ENCODE peak calls at places on chromosome 18, in nine cellular contexts. Q is activated CD4-positive, CD25-positive, alpha-beta regulatory T cell treated with anti-CD3 and anti-CD28 coated beads, Interleukin-2, amount 50 U/mL, for 16 hours; A is EL; J is NCI-H524; D is effector CD4-positive, alpha-beta T cell; H is endothelial cell; L is caudate nucleus; Z is NCI-H226; O is midbrain. B is an unnamed sample.

GRCh38 chr18:23718243-23718720 is 29.0 kb downstream of the LAMA3 start:
- DNase-seq in Q (no peak), A (peak), J (no peak), D (no peak), H (no peak), L (no peak), Z (peak), O (no peak), B (no peak)

GRCh38 chr18:673317-673716 is 15.9 kb downstream of the TYMS start:
- DNase-seq in Q (no peak), A (no peak), J (no peak), D (no peak), H (no peak), L (no peak), Z (no peak), O (no peak), B (no peak)

GRCh38 chr18:74166397-74166796 is 18.1 kb downstream of the TIMM21 start:
- DNase-seq in Q (no peak), A (no peak), J (no peak), D (no peak), H (no peak), L (no peak), Z (no peak), O (no peak), B (no peak)

GRCh38 chr18:36634573-36635216 is 194.1 kb downstream of the TPGS2 start:
- DNase-seq in Q (no peak), A (peak), J (no peak), D (no peak), H (no peak), L (no peak), Z (no peak), O (no peak), B (no peak)

GRCh38 chr18:6605115-6605869 is 124.2 kb upstream of the ARHGAP28 start:
- DNase-seq in Q (no peak), A (no peak), J (no peak), D (no peak), H (no peak), L (no peak), Z (no peak), O (no peak), B (no peak)

GRCh38 chr18:26215247-26215970 is 10.8 kb upstream of the TAF4B start:
- DNase-seq in Q (peak), A (no peak), J (no peak), D (peak), H (no peak), L (no peak), Z (no peak), O (no peak), B (no peak)

GRCh38 chr18:30271716-30272115 is 770.8 kb downstream of the DSC3 start:
- DNase-seq in Q (no peak), A (no peak), J (peak), D (no peak), H (no peak), L (no peak), Z (no peak), O (no peak), B (no peak)

GRCh38 chr18:57768557-57769326 is 34.4 kb downstream of the ATP8B1 start:
- DNase-seq in Q (no peak), A (peak), J (no peak), D (no peak), H (no peak), L (no peak), Z (no peak), O (no peak), B (no peak)

GRCh38 chr18:54849683-54850082 is 21.4 kb downstream of the RAB27B start:
- DNase-seq in Q (no peak), A (no peak), J (no peak), D (no peak), H (no peak), L (no peak), Z (no peak), O (no peak), B (no peak)

GRCh38 chr18:48828201-48828580 is 122.6 kb downstream of the SMAD7 start:
- DNase-seq in Q (no peak), A (no peak), J (no peak), D (no peak), H (no peak), L (no peak), Z (no peak), O (no peak), B (no peak)

GRCh38 chr18:61554117-61554776 is 221.0 kb downstream of the CDH20 start:
- DNase-seq in Q (no peak), A (no peak), J (no peak), D (no peak), H (no peak), L (no peak), Z (no peak), O (no peak), B (no peak)

GRCh38 chr18:74521068-74521725 is 13.1 kb upstream of the CNDP1 start:
- DNase-seq in Q (no peak), A (no peak), J (no peak), D (no peak), H (no peak), L (no peak), Z (no peak), O (no peak), B (no peak)

GRCh38 chr18:59919026-59919425 is 19.2 kb downstream of the PMAIP1 start:
- DNase-seq in Q (no peak), A (no peak), J (no peak), D (no peak), H (no peak), L (no peak), Z (no peak), O (no peak), B (no peak)

GRCh38 chr18:11741505-11742145 is 52.6 kb downstream of the GNAL start:
- DNase-seq in Q (no peak), A (peak), J (no peak), D (no peak), H (no peak), L (no peak), Z (no peak), O (no peak), B (no peak)

GRCh38 chr18:58316400-58316942 is 272.4 kb downstream of the NEDD4L start:
- DNase-seq in Q (no peak), A (no peak), J (no peak), D (no peak), H (no peak), L (no peak), Z (no peak), O (no peak), B (no peak)

GRCh38 chr18:13437801-13438506 is 219.4 kb downstream of the LDLRAD4 start:
- DNase-seq in Q (no peak), A (no peak), J (no peak), D (peak), H (no peak), L (no peak), Z (no peak), O (no peak), B (no peak)

GRCh38 chr18:5582849-5583667 is 39.3 kb upstream of the EPB41L3 start:
- DNase-seq in Q (no peak), A (no peak), J (no peak), D (no peak), H (no peak), L (peak), Z (no peak), O (no peak), B (no peak)

GRCh38 chr18:51051105-51051712 is 21.2 kb downstream of the SMAD4 start:
- DNase-seq in Q (no peak), A (peak), J (no peak), D (peak), H (no peak), L (no peak), Z (no peak), O (peak), B (peak)

GRCh38 chr18:24273596-24273995 is 124.0 kb downstream of the OSBPL1A start:
- DNase-seq in Q (no peak), A (no peak), J (no peak), D (no peak), H (no peak), L (no peak), Z (peak), O (no peak), B (no peak)

GRCh38 chr18:23619388-23619873 is 33.1 kb upstream of the NPC1 start:
- DNase-seq in Q (no peak), A (peak), J (no peak), D (no peak), H (peak), L (no peak), Z (no peak), O (no peak), B (no peak)

GRCh38 chr18:46324556-46324955 is 220.4 kb downstream of the HAUS1 start:
- DNase-seq in Q (no peak), A (peak), J (peak), D (no peak), H (no peak), L (no peak), Z (peak), O (peak), B (peak)

GRCh38 chr18:79389689-79390088 is 6.0 kb upstream of the NFATC1 start:
- DNase-seq in Q (no peak), A (no peak), J (no peak), D (no peak), H (no peak), L (no peak), Z (no peak), O (no peak), B (no peak)

GRCh38 chr18:13256444-13257305 is 38.1 kb downstream of the LDLRAD4 start:
- DNase-seq in Q (no peak), A (no peak), J (peak), D (no peak), H (no peak), L (no peak), Z (no peak), O (no peak), B (no peak)

GRCh38 chr18:57859314-57859713 is 56.2 kb upstream of the ATP8B1 start:
- DNase-seq in Q (no peak), A (peak), J (peak), D (no peak), H (no peak), L (no peak), Z (no peak), O (no peak), B (peak)

GRCh38 chr18:46387426-46388131 is 269.4 kb downstream of the LOXHD1 start:
- DNase-seq in Q (no peak), A (no peak), J (peak), D (no peak), H (no peak), L (no peak), Z (no peak), O (no peak), B (peak)

GRCh38 chr18:80010551-80010906 is 22.2 kb upstream of the TXNL4A start:
- DNase-seq in Q (no peak), A (no peak), J (no peak), D (no peak), H (no peak), L (no peak), Z (no peak), O (no peak), B (no peak)

GRCh38 chr18:55272510-55273243 is 313.4 kb upstream of the CCDC68 start:
- DNase-seq in Q (no peak), A (peak), J (no peak), D (no peak), H (no peak), L (no peak), Z (no peak), O (peak), B (no peak)

GRCh38 chr18:48819276-48819675 is 131.5 kb downstream of the SMAD7 start:
- DNase-seq in Q (no peak), A (no peak), J (no peak), D (no peak), H (peak), L (no peak), Z (no peak), O (no peak), B (no peak)

GRCh38 chr18:76922107-76922506 is 99.8 kb downstream of the ZNF236 start:
- DNase-seq in Q (peak), A (peak), J (peak), D (peak), H (peak), L (peak), Z (no peak), O (peak), B (no peak)

GRCh38 chr18:45730832-45731545 is 7.0 kb downstream of the SLC14A1 start:
- DNase-seq in Q (no peak), A (peak), J (no peak), D (no peak), H (no peak), L (no peak), Z (no peak), O (no peak), B (no peak)

GRCh38 chr18:56139792-56140254 is 498.6 kb downstream of the TXNL1 start:
- DNase-seq in Q (no peak), A (peak), J (no peak), D (no peak), H (no peak), L (peak), Z (peak), O (peak), B (no peak)

GRCh38 chr18:45441110-45441842 is 174.0 kb upstream of the SLC14A2 start:
- DNase-seq in Q (no peak), A (no peak), J (no peak), D (no peak), H (no peak), L (no peak), Z (no peak), O (no peak), B (no peak)

GRCh38 chr18:38909972-38910371 is 1344.4 kb upstream of the CELF4 start:
- DNase-seq in Q (no peak), A (no peak), J (no peak), D (no peak), H (no peak), L (no peak), Z (peak), O (no peak), B (no peak)